ENCODE peak calls at places on chromosome 22, in seven cellular contexts. S is spleen, C is HCT116, J is HepG2, Q is ovary, R is body of pancreas, B is heart left ventricle. T is an unnamed sample.

GRCh38 chr22:49670610-49671330 is 156.9 kb downstream of the BRD1 start:
- DNase-seq in Q (no peak), R (no peak), S (peak), J (no peak), B (no peak), C (no peak), T (no peak)

GRCh38 chr22:20569059-20570058 is 61.9 kb downstream of the MED15 start:
- DNase-seq in Q (peak), S (peak), J (no peak), B (peak), C (peak), R (peak), T (no peak)

GRCh38 chr22:25030636-25031035 is 78.1 kb downstream of the KIAA1671 start:
- DNase-seq in J (no peak), Q (no peak), S (no peak), B (peak), R (peak), C (no peak), T (no peak)

GRCh38 chr22:30007361-30007760 is 72.9 kb upstream of the HORMAD2 start:
- DNase-seq in Q (no peak), J (no peak), C (no peak), R (no peak), B (no peak), S (no peak), T (no peak)

GRCh38 chr22:42326786-42327185 is 56.3 kb upstream of the TCF20 start:
- DNase-seq in J (no peak), S (no peak), B (no peak), R (no peak), C (no peak), Q (no peak), T (no peak)

GRCh38 chr22:50016988-50017700 is 4.6 kb upstream of the IL17REL start:
- DNase-seq in B (no peak), S (peak), C (no peak), J (no peak), R (no peak), Q (no peak), T (no peak)

GRCh38 chr22:24989541-24989951 is 37.0 kb downstream of the KIAA1671 start:
- DNase-seq in S (no peak), R (no peak), J (no peak), B (peak), Q (peak), C (no peak), T (no peak)

GRCh38 chr22:35842519-35842913 is 124.8 kb downstream of the APOL5 start:
- DNase-seq in C (no peak), B (no peak), J (no peak), R (no peak), Q (no peak), S (no peak), T (no peak)

GRCh38 chr22:25602924-25603323 is 38.4 kb downstream of the GRK3 start:
- DNase-seq in R (no peak), Q (no peak), C (peak), J (no peak), S (no peak), B (no peak), T (no peak)

GRCh38 chr22:47275479-47276218 is 513.2 kb downstream of the TBC1D22A start:
- DNase-seq in C (no peak), R (no peak), Q (no peak), S (no peak), J (no peak), B (peak), T (no peak)

GRCh38 chr22:20549232-20549841 is 41.9 kb downstream of the MED15 start:
- DNase-seq in C (no peak), B (no peak), R (peak), S (peak), Q (peak), J (no peak), T (no peak)

GRCh38 chr22:46328797-46329196 is 6.7 kb upstream of the TRMU start:
- DNase-seq in R (no peak), S (peak), B (no peak), C (no peak), J (no peak), Q (no peak), T (no peak)

GRCh38 chr22:20422965-20423635 is 14.5 kb downstream of the SCARF2 start:
- DNase-seq in J (no peak), R (peak), B (peak), S (peak), C (no peak), Q (no peak), T (no peak)

GRCh38 chr22:50182176-50183081 is 3.3 kb upstream of the TRABD start:
- DNase-seq in C (no peak), S (peak), J (no peak), B (peak), R (peak), Q (peak), T (no peak)

GRCh38 chr22:35970601-35971417 is 57.8 kb downstream of the RBFOX2 start:
- DNase-seq in S (no peak), Q (no peak), J (no peak), C (no peak), B (no peak), R (no peak), T (no peak)

DNA sequence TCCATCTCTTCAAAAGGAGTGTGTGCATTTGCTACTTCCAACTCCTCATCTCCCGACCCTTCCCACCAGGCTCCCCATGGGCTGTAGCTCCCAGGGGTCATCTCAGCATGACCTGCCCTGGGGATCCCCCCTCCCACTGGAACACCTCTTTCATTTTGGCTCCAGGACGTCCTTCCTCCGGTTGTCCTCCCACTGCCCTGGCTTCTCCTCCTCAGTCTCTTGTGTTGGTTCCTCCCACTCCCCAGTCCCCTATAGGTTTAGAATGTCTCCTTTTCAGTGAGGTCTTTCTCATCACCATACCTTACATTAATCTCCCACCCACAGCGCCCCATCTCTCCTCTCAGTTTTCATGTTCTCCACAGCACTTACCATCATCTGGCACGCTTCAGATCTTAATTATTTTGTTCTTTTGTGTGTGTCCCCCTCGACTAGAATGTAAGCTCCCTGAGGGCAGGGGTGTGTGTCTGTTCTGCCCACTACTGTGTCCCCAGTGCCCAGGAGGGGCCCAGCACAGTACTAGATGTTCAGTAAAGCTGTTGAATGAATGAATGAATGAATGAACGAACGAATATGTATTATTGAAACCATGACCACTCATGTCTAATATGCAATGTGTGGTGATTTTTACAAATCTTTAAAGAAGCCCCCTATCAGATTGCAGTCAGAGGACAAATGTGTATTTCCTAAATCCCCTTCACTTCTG is 2.0 kb upstream of the TMA7B start:
- DNase-seq in C (no peak), R (no peak), B (no peak), S (no peak), Q (no peak), J (no peak), T (no peak)
- TF ChIP-seq POLR2A in C (no peak), R (no peak), B (no peak), S (no peak), Q (no peak), J (no peak), T (no peak)

GRCh38 chr22:38314992-38315800 is 2.0 kb downstream of the CSNK1E start:
- DNase-seq in C (no peak), Q (no peak), S (peak), R (peak), B (peak), J (no peak), T (no peak)
- TF ChIP-seq POLR2A in C (no peak), Q (no peak), S (no peak), R (no peak), B (no peak), J (no peak), T (no peak)

GRCh38 chr22:38754247-38755154 is 1.3 kb downstream of the SUN2 start:
- DNase-seq in R (peak), S (no peak), C (no peak), J (peak), Q (peak), B (peak), T (peak)
- TF ChIP-seq POLR2A in R (no peak), S (no peak), C (no peak), J (peak), Q (no peak), B (no peak), T (no peak)

GRCh38 chr22:48356731-48357130 is 1470.9 kb downstream of the BRD1 start:
- DNase-seq in Q (no peak), C (no peak), B (no peak), J (no peak), R (no peak), S (no peak), T (no peak)

GRCh38 chr22:48357196-48357595 is 1470.5 kb downstream of the BRD1 start:
- DNase-seq in S (peak), Q (no peak), R (no peak), J (no peak), B (no peak), C (no peak), T (no peak)

GRCh38 chr22:48359613-48359965 is 1468.1 kb downstream of the BRD1 start:
- DNase-seq in B (no peak), J (no peak), C (no peak), S (peak), R (no peak), Q (no peak), T (no peak)

GRCh38 chr22:48358886-48359612 is 1468.6 kb downstream of the BRD1 start:
- DNase-seq in B (no peak), S (peak), R (no peak), Q (no peak), J (no peak), C (no peak), T (no peak)

DNA sequence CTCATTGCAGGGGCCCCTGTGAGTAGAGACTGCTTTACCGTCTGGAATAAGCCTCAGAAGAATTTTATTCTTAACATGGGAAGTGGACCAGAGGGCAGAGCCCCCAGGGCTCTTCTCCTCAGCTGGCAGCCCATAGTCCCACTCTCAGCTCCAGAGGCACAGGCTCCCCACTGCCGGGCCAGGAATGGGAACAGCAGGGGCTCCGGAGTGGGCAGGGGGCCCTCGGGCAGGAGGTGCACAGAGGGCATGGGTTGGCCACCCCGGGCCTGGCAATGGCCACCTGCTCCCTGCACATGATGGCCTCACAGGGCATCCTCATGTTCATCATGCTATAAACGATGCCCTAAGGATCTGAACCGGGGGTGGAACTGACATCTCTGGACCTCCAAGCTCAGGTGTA is 1469.7 kb downstream of the BRD1 start:
- DNase-seq in C (no peak), R (no peak), J (no peak), B (no peak), S (peak), Q (no peak), T (no peak)
- TF ChIP-seq POLR2A in C (no peak), R (no peak), J (no peak), B (no peak), S (no peak), Q (no peak), T (no peak)

GRCh38 chr22:37244114-37244921 is at the start of gene RAC2:
- DNase-seq in S (peak), Q (no peak), C (peak), J (no peak), R (peak), B (peak), T (peak)

GRCh38 chr22:37243402-37244113 is 511 bp downstream of the RAC2 start:
- DNase-seq in S (peak), R (no peak), B (no peak), Q (no peak), C (no peak), J (no peak), T (peak)

GRCh38 chr22:37240941-37241320 is 3.1 kb downstream of the RAC2 start:
- DNase-seq in C (no peak), S (peak), B (no peak), R (no peak), Q (no peak), J (no peak), T (no peak)

GRCh38 chr22:37241351-37242142 is 2.5 kb downstream of the RAC2 start:
- DNase-seq in J (no peak), C (no peak), R (no peak), Q (no peak), B (no peak), S (peak), T (peak)

DNA sequence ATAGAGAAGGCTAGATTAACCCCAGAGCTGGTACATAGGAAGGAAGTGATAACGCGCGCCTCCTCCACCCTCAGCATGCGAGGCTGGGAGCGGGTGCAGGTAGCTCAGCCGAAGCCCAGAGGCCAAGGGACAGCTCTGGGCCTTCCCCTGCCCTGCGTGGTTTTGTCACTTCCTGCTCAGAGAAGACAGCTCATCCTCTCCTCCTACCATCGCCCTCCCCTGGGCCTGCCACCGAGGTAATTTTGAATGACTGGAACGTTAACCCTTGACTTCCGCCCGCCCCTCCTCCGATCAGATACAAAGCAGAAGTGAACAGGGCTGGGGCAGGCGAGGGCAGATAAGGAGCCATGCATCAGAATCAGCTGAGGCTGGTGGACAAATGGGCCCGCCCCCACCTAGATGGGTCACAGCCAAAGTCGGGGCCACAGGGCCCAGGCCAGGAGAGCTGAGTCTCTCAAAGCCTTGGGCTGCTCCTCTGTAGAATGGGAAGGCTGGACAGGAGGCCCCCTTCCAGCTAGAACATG is 1.6 kb downstream of the RAC2 start:
- DNase-seq in Q (no peak), C (no peak), J (no peak), B (peak), S (peak), R (peak), T (peak)
- TF ChIP-seq POLR2A in Q (no peak), C (no peak), J (no peak), B (no peak), S (no peak), R (no peak), T (peak)

GRCh38 chr22:21736948-21737347 is 1.4 kb upstream of the YPEL1 start:
- DNase-seq in J (no peak), Q (no peak), B (no peak), C (no peak), R (no peak), S (no peak), T (no peak)

GRCh38 chr22:21734540-21735197 is 925 bp downstream of the YPEL1 start:
- DNase-seq in Q (no peak), S (no peak), C (no peak), B (no peak), J (no peak), R (no peak), T (no peak)

GRCh38 chr22:21738081-21738480 is 2.5 kb upstream of the YPEL1 start:
- DNase-seq in J (no peak), S (no peak), R (no peak), B (no peak), C (no peak), Q (no peak), T (no peak)

GRCh38 chr22:21736084-21736642 is 569 bp upstream of the YPEL1 start:
- DNase-seq in C (no peak), R (no peak), J (no peak), S (no peak), Q (no peak), B (no peak), T (no peak)

DNA sequence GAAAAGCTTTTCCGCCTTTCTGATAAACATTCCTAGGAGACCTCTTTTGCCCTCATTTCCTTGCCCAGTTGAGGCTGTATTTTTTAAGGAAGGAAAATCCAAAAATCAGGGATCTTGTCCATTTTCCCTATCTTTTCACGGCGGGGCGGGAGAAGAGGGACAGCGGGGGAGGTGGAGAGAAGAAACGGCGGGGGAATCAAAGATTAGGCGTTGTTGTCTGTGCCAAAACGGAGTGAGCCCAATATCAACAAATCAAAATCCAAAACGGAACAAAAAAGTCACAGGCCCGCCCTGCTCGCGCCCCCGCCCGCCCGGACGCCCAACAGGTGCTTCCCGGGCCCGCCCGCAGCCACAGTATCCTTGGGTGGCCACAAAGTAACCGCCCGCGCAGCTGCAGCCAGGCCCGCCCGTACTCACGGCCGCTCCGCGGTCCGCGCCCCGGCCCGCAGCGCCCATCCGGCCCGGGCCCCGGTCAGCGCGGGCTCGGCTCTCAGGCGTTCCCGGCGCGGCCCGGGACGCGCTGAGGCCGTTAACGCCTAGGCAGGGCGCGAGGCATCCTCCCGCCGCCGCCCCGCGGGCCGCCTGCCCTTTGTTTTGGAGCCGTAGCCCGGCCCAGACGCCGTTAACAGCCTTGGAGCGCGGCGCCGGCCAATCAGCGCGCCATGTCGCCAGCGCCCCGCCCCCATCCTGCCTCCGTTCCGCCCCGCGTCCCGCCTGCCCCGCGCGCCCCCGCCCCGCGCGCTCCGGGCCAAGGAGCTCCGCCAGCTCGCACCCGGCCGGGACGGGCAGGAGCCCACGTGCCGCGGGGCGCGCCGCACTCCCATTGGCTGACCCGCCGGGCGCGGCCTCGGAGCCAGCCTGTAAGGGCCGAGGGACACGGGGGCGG is at the start of gene YPEL1:
- DNase-seq in B (peak), S (peak), J (peak), R (peak), Q (peak), C (peak), T (peak)
- TF ChIP-seq POLR2A in B (peak), S (peak), J (peak), R (peak), Q (peak), C (no peak), T (peak)

GRCh38 chr22:37266581-37267127 is 15.7 kb upstream of the CYTH4 start:
- DNase-seq in R (no peak), C (no peak), Q (no peak), J (no peak), S (peak), B (no peak), T (no peak)
- TF ChIP-seq POLR2A in R (no peak), C (no peak), Q (no peak), J (no peak), S (no peak), B (no peak), T (no peak)

GRCh38 chr22:28799125-28799833 is 1.1 kb downstream of the XBP1 start:
- DNase-seq in J (peak), C (peak), R (peak), Q (peak), S (no peak), B (no peak), T (peak)
- TF ChIP-seq POLR2A in J (peak), C (no peak), R (peak), Q (peak), S (no peak), B (peak), T (peak)